ENCODE peak calls at places on chromosome 2, in four cellular contexts. L, U, Y and H are unnamed samples.

GRCh38 chr2:85277416-85278158 is 50.2 kb downstream of the TGOLN2 start:
- DNase-seq in L (no peak), U (peak), Y (no peak), H (peak)

GRCh38 chr2:152174574-152174973 is 989 bp downstream of the STAM2 start:
- DNase-seq in U (no peak), L (no peak), Y (peak), H (no peak)

GRCh38 chr2:128442891-128443302 is 124.2 kb upstream of the HS6ST1 start:
- DNase-seq in U (no peak), L (no peak), Y (no peak), H (no peak)

GRCh38 chr2:207467716-207468347 is 61.9 kb upstream of the CREB1 start:
- DNase-seq in Y (no peak), U (peak), L (no peak), H (peak)

GRCh38 chr2:196586511-196586991 is 53.0 kb upstream of the CCDC150 start:
- DNase-seq in Y (peak), U (peak), L (no peak), H (peak)

GRCh38 chr2:205746408-205746785 is 64.1 kb downstream of the NRP2 start:
- DNase-seq in U (no peak), L (no peak), Y (peak), H (peak)

GRCh38 chr2:196170681-196171247 is 614 bp downstream of the STK17B start:
- DNase-seq in Y (peak), L (peak), U (no peak), H (peak)

GRCh38 chr2:1972428-1972827 is 228.1 kb upstream of the PXDN start:
- DNase-seq in Y (peak), L (no peak), U (peak), H (peak)

GRCh38 chr2:217817466-217818292 is 185.1 kb downstream of the TNS1 start:
- DNase-seq in U (no peak), L (no peak), Y (no peak), H (no peak)

GRCh38 chr2:26848336-26849055 is 564 bp downstream of the DPYSL5 start:
- DNase-seq in U (no peak), L (no peak), Y (no peak), H (no peak)

GRCh38 chr2:109085912-109086742 is 42.9 kb upstream of the SH3RF3 start:
- DNase-seq in L (no peak), U (no peak), Y (no peak), H (no peak)

GRCh38 chr2:199659207-199659606 is 191.8 kb downstream of the FTCDNL1 start:
- DNase-seq in Y (peak), U (no peak), L (no peak), H (no peak)

GRCh38 chr2:156396126-156396525 is 40.1 kb upstream of the GPD2 start:
- DNase-seq in U (no peak), Y (no peak), L (no peak), H (no peak)

GRCh38 chr2:223723954-223724411 is 113.4 kb downstream of the AP1S3 start:
- DNase-seq in Y (peak), L (no peak), U (no peak), H (no peak)

GRCh38 chr2:149080964-149081363 is 42.5 kb downstream of the LYPD6B start:
- DNase-seq in L (no peak), Y (no peak), U (no peak), H (no peak)

GRCh38 chr2:58235170-58235569 is 6.0 kb downstream of the FANCL start:
- DNase-seq in L (no peak), U (no peak), Y (no peak), H (no peak)

GRCh38 chr2:240146591-240147278 is 6.3 kb upstream of the OTOS start:
- DNase-seq in U (no peak), Y (no peak), L (no peak), H (no peak)

GRCh38 chr2:168134485-168134884 is 112.9 kb downstream of the STK39 start:
- DNase-seq in L (no peak), Y (no peak), U (no peak), H (no peak)

GRCh38 chr2:69177063-69177771 is 164.2 kb downstream of the ANTXR1 start:
- DNase-seq in U (peak), L (no peak), Y (no peak), H (no peak)

GRCh38 chr2:224838335-224838734 is 122.2 kb upstream of the CCDC195 start:
- DNase-seq in Y (no peak), L (no peak), U (peak), H (no peak)

GRCh38 chr2:167964650-167965404 is 282.6 kb downstream of the STK39 start:
- DNase-seq in Y (no peak), L (no peak), U (no peak), H (peak)

GRCh38 chr2:229713371-229714079 is 830 bp downstream of the DNER start:
- DNase-seq in U (no peak), L (no peak), Y (peak), H (no peak)

GRCh38 chr2:220393717-220394116 is 766.3 kb downstream of the SLC4A3 start:
- DNase-seq in U (no peak), Y (no peak), L (no peak), H (no peak)

GRCh38 chr2:175366814-175367213 is 185.3 kb upstream of the ATP5MC3 start:
- DNase-seq in L (no peak), U (peak), Y (peak), H (peak)

GRCh38 chr2:43905388-43905803 is 66.6 kb downstream of the ABCG8 start:
- DNase-seq in L (no peak), U (no peak), Y (peak), H (no peak)

GRCh38 chr2:227921648-227922047 is 50.2 kb downstream of the DAW1 start:
- DNase-seq in L (no peak), U (no peak), Y (no peak), H (no peak)

GRCh38 chr2:174335605-174336402 is 1.1 kb downstream of the SP9 start:
- DNase-seq in L (no peak), Y (no peak), U (no peak), H (no peak)

GRCh38 chr2:203469554-203469953 is 65.5 kb downstream of the RAPH1 start:
- DNase-seq in L (no peak), Y (peak), U (no peak), H (no peak)

GRCh38 chr2:225739328-225739727 is 339.8 kb downstream of the NYAP2 start:
- DNase-seq in U (no peak), L (no peak), Y (no peak), H (no peak)

GRCh38 chr2:164620873-164621760 is at the start of gene GRB14:
- DNase-seq in L (no peak), Y (peak), U (no peak), H (peak)